ENCODE peak calls at places on chromosomes 6 and 20, in ten cellular contexts. G is hepatocyte, L is GM23338, H is HCT116, V is PC-3, U is GM23248, Z is fibroblast of lung, X is MM.1S, D is mammary epithelial cell, B is HepG2. I is an unnamed sample. For H4K20me1, the result is how much of the 10 kb centered on the place peaks cover.

GRCh38 chr20:4434681-4435080 is 287.0 kb upstream of the PRND start:
- DNase-seq in G (no peak), L (no peak), H (no peak), V (no peak), U (peak), Z (no peak), X (no peak), D (no peak), B (no peak), I (peak)

GRCh38 chr6:145699462-145699861 is 35.9 kb downstream of the EPM2A start:
- DNase-seq in G (no peak), L (no peak), H (no peak), V (peak), U (peak), Z (peak), X (no peak), D (peak), B (no peak), I (peak)

GRCh38 chr6:121285041-121285440 is 49.2 kb downstream of the TBC1D32 start:
- DNase-seq in G (no peak), L (no peak), H (no peak), V (no peak), U (peak), Z (peak), X (no peak), D (peak), B (no peak), I (peak)

GRCh38 chr6:79946773-79947190 is 571 bp downstream of the ELOVL4 start:
- DNase-seq in G (peak), L (peak), H (no peak), V (peak), U (peak), Z (peak), X (peak), D (peak), B (no peak), I (peak)

GRCh38 chr6:151004415-151005024 is 139.0 kb downstream of the MTHFD1L start:
- DNase-seq in G (no peak), L (no peak), H (no peak), V (peak), U (peak), Z (peak), X (no peak), D (peak), B (peak), I (peak)

GRCh38 chr6:75436869-75437268 is 56.7 kb downstream of the FILIP1 start:
- DNase-seq in G (no peak), L (no peak), H (no peak), V (no peak), U (peak), Z (no peak), X (no peak), D (no peak), B (no peak), I (no peak)

GRCh38 chr20:43919686-43920403 is 5.2 kb downstream of the TOX2 start:
- DNase-seq in G (no peak), L (no peak), H (no peak), V (peak), U (no peak), Z (no peak), X (no peak), D (no peak), B (no peak), I (no peak)

GRCh38 chr6:168871535-168872106 is 382.0 kb downstream of the THBS2 start:
- DNase-seq in G (no peak), L (no peak), H (no peak), V (no peak), U (no peak), Z (no peak), X (no peak), D (no peak), B (no peak), I (no peak)

GRCh38 chr6:55963301-55963700 is 87.9 kb upstream of the BMP5 start:
- DNase-seq in G (no peak), L (peak), H (peak), V (peak), U (peak), Z (no peak), X (no peak), D (no peak), B (peak), I (no peak)

GRCh38 chr20:11766961-11767360 is 150.7 kb upstream of the BTBD3 start:
- DNase-seq in G (no peak), L (peak), H (no peak), V (peak), U (peak), Z (peak), X (no peak), D (no peak), B (no peak), I (peak)

GRCh38 chr20:53872561-53873248 is 197.7 kb downstream of the BCAS1 start:
- DNase-seq in G (no peak), L (no peak), H (no peak), V (no peak), U (peak), Z (peak), X (peak), D (no peak), B (no peak), I (peak)

GRCh38 chr20:64222273-64222672 is 33.3 kb upstream of the PCMTD2 start:
- DNase-seq in G (peak), L (no peak), H (no peak), V (peak), U (peak), Z (peak), X (no peak), D (peak), B (no peak), I (peak)

GRCh38 chr6:77492529-77492928 is 29.2 kb upstream of the HTR1B start:
- DNase-seq in G (peak), L (no peak), H (no peak), V (peak), U (no peak), Z (no peak), X (no peak), D (no peak), B (peak), I (no peak)

GRCh38 chr6:117138407-117138806 is 127.0 kb upstream of the VGLL2 start:
- DNase-seq in G (no peak), L (no peak), H (no peak), V (no peak), U (no peak), Z (no peak), X (no peak), D (no peak), B (no peak), I (no peak)

GRCh38 chr6:85126448-85127178 is 323.3 kb upstream of the NT5E start:
- DNase-seq in G (peak), L (peak), H (peak), V (peak), U (peak), Z (peak), X (peak), D (peak), B (peak), I (peak)

GRCh38 chr6:71383891-71384489 is 95.4 kb downstream of the OGFRL1 start:
- DNase-seq in G (peak), L (peak), H (peak), V (peak), U (peak), Z (peak), X (peak), D (no peak), B (peak), I (peak)

GRCh38 chr20:37989601-37990001 is 43.7 kb downstream of the TTI1 start:
- DNase-seq in G (peak), L (no peak), H (no peak), V (peak), U (no peak), Z (no peak), X (no peak), D (peak), B (no peak), I (no peak)

GRCh38 chr20:845967-846893 is 12.7 kb downstream of the FAM110A start:
- DNase-seq in G (no peak), L (no peak), H (no peak), V (no peak), U (no peak), Z (no peak), X (no peak), D (no peak), B (no peak), I (no peak)

GRCh38 chr20:843908-844307 is 10.4 kb downstream of the FAM110A start:
- DNase-seq in G (no peak), L (no peak), H (no peak), V (no peak), U (no peak), Z (no peak), X (no peak), D (peak), B (no peak), I (no peak)

GRCh38 chr20:842547-842940 is 9.0 kb downstream of the FAM110A start:
- DNase-seq in G (no peak), L (no peak), H (no peak), V (no peak), U (no peak), Z (no peak), X (no peak), D (no peak), B (no peak), I (no peak)

GRCh38 chr20:845226-845868 is 11.8 kb downstream of the FAM110A start:
- DNase-seq in G (no peak), L (peak), H (no peak), V (no peak), U (no peak), Z (no peak), X (no peak), D (no peak), B (no peak), I (no peak)

DNA sequence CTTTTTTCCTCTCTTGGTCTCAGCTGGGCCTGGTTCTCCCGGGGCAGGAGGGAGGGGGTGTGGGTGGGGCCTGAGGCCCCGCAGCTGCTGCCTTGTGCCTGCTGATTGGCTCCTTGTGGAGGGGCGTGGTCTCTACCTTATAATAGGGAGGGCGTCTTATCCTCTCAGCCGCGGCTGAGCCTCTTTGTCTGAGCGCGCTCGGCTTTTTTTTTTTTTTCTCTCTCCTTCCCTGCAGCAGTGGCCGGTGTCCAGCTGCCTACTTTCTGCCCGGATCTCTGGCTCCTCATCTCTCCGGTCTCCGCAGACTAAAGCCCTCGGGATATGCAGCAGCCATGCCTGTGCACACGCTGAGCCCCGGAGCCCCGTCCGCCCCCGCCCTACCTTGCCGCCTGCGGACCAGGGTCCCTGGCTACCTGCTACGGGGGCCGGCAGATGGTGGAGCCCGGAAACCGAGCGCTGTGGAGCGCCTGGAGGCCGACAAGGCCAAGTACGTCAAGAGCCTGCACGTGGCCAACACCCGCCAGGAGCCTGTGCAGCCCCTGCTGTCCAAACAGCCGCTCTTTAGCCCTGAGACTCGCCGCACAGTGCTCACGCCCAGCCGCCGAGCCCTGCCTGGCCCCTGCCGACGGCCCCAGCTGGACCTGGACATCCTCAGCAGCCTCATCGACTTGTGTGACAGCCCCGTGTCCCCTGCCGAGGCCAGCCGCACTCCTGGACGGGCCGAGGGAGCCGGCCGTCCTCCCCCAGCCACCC is 11.1 kb downstream of the FAM110A start:
- DNase-seq in G (peak), L (peak), H (peak), V (peak), U (peak), Z (peak), X (peak), D (peak), B (peak), I (peak)
- H4K20me1 ChIP-seq in G (under half), L (under half), H (under half), V (under half), U (under half), Z (under half), X (under half), D (under half), B (under half), I (under half)

DNA sequence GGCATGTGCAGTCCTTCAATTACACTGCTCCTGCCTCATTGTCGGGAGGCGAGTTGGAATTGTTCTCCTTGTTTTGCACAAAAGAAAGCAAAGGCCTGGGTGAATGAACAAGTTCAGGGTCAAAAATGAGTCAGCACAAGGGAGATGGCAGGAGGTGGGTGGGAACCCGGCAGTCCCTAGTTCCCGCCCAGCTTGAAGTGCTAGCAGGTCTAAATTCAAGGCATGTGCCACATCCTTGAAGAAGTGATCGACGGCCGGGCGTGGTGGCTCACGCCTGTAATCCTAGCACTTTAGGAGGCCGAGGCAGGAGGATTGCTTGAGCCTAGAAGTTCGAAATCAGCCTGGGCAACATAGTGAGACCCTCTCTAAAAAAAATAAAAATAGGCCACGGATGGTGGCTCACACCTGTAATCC is 34.3 kb upstream of the PTPN1 start:
- DNase-seq in G (no peak), L (no peak), H (no peak), V (peak), U (peak), Z (peak), X (no peak), D (no peak), B (peak), I (peak)
- H2AFZ ChIP-seq in G (peak), L (peak), H (peak), V (no peak), U (no peak), Z (no peak), X (no peak), D (no peak), B (no peak), I (peak)

DNA sequence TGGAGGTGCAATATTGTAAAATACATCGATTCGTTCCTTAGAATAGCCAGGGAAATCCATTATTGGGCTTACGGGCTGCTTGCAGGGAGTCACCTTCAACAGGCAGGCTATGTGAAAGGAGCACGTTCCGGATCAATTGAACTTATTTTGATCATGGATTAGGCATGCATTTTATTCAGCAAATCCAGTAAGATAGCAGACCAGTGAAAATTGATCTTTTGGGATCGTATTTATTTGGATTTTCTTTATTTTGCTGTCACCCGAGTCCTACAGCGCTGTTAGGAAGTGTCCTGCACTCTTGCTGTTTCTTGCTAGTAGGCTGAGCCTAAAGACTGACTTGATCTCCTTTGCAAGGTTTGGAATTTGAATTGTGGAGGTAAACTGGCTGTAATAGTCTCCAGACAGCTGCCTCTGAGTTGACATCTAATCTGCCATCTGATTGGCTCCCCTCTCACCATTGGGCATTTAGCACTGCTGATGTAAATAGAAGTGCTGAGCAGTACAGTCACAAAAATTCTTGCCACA is 3.0 kb downstream of the ARID1B start:
- DNase-seq in G (peak), L (peak), H (peak), V (peak), U (peak), Z (peak), X (peak), D (peak), B (peak), I (peak)
- H4K20me1 ChIP-seq in G (under half), L (under half), H (under half), V (under half), U (under half), Z (under half), X (under half), D (under half), B (under half), I (under half)

GRCh38 chr6:106630366-106630765 is 988 bp downstream of the QRSL1 start:
- DNase-seq in G (peak), L (no peak), H (no peak), V (no peak), U (no peak), Z (no peak), X (peak), D (no peak), B (no peak), I (no peak)

GRCh38 chr6:106629859-106630163 is 433 bp downstream of the QRSL1 start:
- DNase-seq in G (no peak), L (no peak), H (no peak), V (no peak), U (no peak), Z (no peak), X (no peak), D (no peak), B (no peak), I (no peak)

GRCh38 chr6:106629103-106629858 is at the start of the genes QRSL1 and RTN4IP1:
- DNase-seq in G (peak), L (peak), H (peak), V (peak), U (peak), Z (peak), X (peak), D (peak), B (peak), I (peak)

GRCh38 chr6:106626485-106626884 is 2.8 kb downstream of the RTN4IP1 start:
- DNase-seq in G (no peak), L (no peak), H (no peak), V (no peak), U (no peak), Z (no peak), X (no peak), D (no peak), B (no peak), I (no peak)

GRCh38 chr6:106628658-106629102 is 618 bp downstream of the RTN4IP1 start:
- DNase-seq in G (peak), L (no peak), H (no peak), V (peak), U (no peak), Z (peak), X (no peak), D (no peak), B (peak), I (peak)
- H2AFZ ChIP-seq in G (peak), L (peak), H (peak), V (peak), U (peak), Z (peak), X (peak), D (peak), B (peak), I (peak)

GRCh38 chr20:10730629-10731183 is 56.9 kb upstream of the JAG1 start:
- DNase-seq in G (no peak), L (no peak), H (no peak), V (no peak), U (no peak), Z (no peak), X (no peak), D (no peak), B (no peak), I (no peak)
- H4K20me1 ChIP-seq in G (under half), L (under half), H (under half), V (under half), U (under half), Z (under half), X (under half), D (under half), B (under half), I (under half)

DNA sequence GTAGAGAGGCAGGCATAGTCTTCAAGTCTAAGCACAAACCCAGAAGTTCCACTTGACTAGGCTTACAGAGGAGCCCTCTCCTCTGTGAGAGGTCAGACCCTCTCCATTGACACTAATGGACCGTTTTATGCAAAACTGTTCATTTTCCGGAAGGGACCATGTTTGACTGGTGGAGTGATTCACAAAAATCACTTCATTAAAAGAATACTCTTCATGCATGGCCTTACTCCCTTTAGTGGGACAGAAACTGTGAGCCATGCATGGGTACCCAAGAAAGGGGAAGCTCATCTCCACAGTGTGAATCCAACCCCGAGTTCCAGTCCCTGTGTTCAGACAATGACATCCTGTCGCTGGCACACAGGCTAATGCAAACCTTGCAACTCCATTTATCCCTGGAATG is 63.2 kb downstream of the OLIG3 start:
- DNase-seq in G (no peak), L (no peak), H (no peak), V (no peak), U (no peak), Z (no peak), X (no peak), D (no peak), B (no peak), I (no peak)
- H2AFZ ChIP-seq in G (no peak), L (peak), H (no peak), V (no peak), U (no peak), Z (no peak), X (no peak), D (no peak), B (peak), I (no peak)

GRCh38 chr20:62804021-62804631 is 509 bp upstream of the OGFR start:
- DNase-seq in G (no peak), L (no peak), H (no peak), V (no peak), U (peak), Z (no peak), X (no peak), D (no peak), B (peak), I (no peak)

GRCh38 chr20:62806383-62807050 is 1.9 kb downstream of the OGFR start:
- DNase-seq in G (no peak), L (no peak), H (no peak), V (no peak), U (no peak), Z (no peak), X (no peak), D (no peak), B (no peak), I (no peak)

GRCh38 chr20:62805365-62805710 is 703 bp downstream of the OGFR start:
- DNase-seq in G (peak), L (peak), H (no peak), V (peak), U (peak), Z (no peak), X (no peak), D (no peak), B (no peak), I (no peak)

GRCh38 chr20:62804632-62805364 is at the start of gene OGFR:
- DNase-seq in G (peak), L (peak), H (no peak), V (peak), U (peak), Z (peak), X (peak), D (peak), B (no peak), I (peak)

DNA sequence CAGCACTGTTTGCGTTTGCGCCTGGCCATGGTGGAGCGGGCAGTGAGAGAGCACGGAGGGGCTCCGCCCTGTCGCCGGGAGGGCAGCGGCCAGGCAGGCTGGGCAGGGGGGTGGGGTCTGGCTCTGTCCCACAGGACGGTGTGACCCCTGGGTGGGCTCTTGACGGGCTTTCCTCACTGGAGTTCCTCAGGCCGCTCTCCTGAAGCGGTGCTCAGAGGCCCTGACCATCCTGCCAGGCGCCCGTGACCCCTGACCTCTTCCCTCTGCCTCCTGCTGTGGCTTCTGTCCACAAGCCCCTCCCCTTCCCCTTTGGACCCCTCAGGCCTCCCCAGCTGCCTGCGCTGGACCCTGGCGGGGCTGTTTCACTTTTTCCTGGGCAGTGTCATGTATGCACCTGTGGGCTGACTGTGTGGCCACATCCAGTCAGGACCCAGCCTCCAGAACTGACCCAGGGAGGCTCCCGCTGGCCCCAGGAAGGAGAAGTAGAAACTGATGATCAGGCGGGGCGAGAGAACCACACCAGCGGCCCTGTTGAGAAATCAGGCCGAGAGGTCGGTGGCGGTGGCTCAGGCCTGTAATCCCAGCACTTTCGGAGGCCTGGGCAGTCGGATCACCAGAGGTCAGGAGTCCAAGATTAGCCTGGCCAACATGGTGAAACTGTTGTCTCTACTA is 1.2 kb downstream of the OGFR start:
- DNase-seq in G (peak), L (no peak), H (no peak), V (no peak), U (no peak), Z (no peak), X (no peak), D (no peak), B (peak), I (no peak)
- H4K20me1 ChIP-seq in G (under half), L (under half), H (under half), V (under half), U (under half), Z (under half), X (under half), D (under half), B (under half), I (under half)